ENCODE peak calls at places on chromosomes 6 and 20, in five cellular contexts. E, X, U, B and P are unnamed samples.

GRCh38 chr6:167827062-167827587 is 414 bp downstream of the AFDN start:
- DNase-seq in X (no peak), B (no peak), E (peak), U (no peak), P (peak)

GRCh38 chr20:11844691-11845090 is 73.0 kb upstream of the BTBD3 start:
- DNase-seq in U (no peak), X (no peak), B (no peak), E (no peak), P (no peak)

GRCh38 chr6:160510976-160511617 is 153.0 kb downstream of the LPA start:
- DNase-seq in X (no peak), U (no peak), E (no peak), B (no peak), P (no peak)

GRCh38 chr6:87473419-87473903 is 687 bp downstream of the SLC35A1 start:
- DNase-seq in U (no peak), X (no peak), E (peak), B (peak), P (peak)

GRCh38 chr6:149324428-149324827 is 6.9 kb downstream of the TAB2 start:
- DNase-seq in U (no peak), B (no peak), E (no peak), X (no peak), P (no peak)

GRCh38 chr6:65113581-65113980 is 593.4 kb downstream of the EYS start:
- DNase-seq in E (no peak), X (no peak), U (no peak), B (no peak), P (no peak)

GRCh38 chr6:28953039-28953872 is 29.5 kb upstream of the TRIM27 start:
- DNase-seq in U (no peak), E (no peak), X (peak), B (peak), P (peak)

GRCh38 chr6:13455604-13456003 is 31.8 kb downstream of the GFOD1 start:
- DNase-seq in X (no peak), B (no peak), E (no peak), U (no peak), P (no peak)

GRCh38 chr20:16699287-16699686 is 30.5 kb upstream of the SNRPB2 start:
- DNase-seq in B (no peak), X (no peak), E (no peak), U (no peak), P (no peak)

GRCh38 chr6:53317861-53318260 is 30.9 kb downstream of the ELOVL5 start:
- DNase-seq in X (no peak), E (no peak), B (no peak), U (no peak), P (no peak)

GRCh38 chr20:38926934-38927616 is 858 bp downstream of the FAM83D start:
- DNase-seq in U (no peak), X (no peak), B (peak), E (no peak), P (no peak)

GRCh38 chr6:144879436-144879835 is 594.3 kb downstream of the UTRN start:
- DNase-seq in X (no peak), U (no peak), B (no peak), E (no peak), P (no peak)

GRCh38 chr20:62369508-62370114 is 2.5 kb upstream of the LAMA5 start:
- DNase-seq in B (peak), E (no peak), U (no peak), X (no peak), P (peak)

GRCh38 chr6:82025271-82025670 is 222.3 kb downstream of the IBTK start:
- DNase-seq in U (no peak), E (no peak), B (no peak), X (no peak), P (no peak)

GRCh38 chr6:118644007-118644406 is 7.4 kb downstream of the CEP85L start:
- DNase-seq in E (no peak), U (no peak), X (no peak), B (no peak), P (peak)

GRCh38 chr20:61970357-61970756 is 95.3 kb downstream of the TAF4 start:
- DNase-seq in B (no peak), E (no peak), U (no peak), X (no peak), P (no peak)

GRCh38 chr6:38143191-38144154 is 323.9 kb downstream of the ZFAND3 start:
- DNase-seq in E (no peak), U (no peak), B (peak), X (no peak), P (no peak)

GRCh38 chr20:22700387-22700786 is 116.0 kb upstream of the FOXA2 start:
- DNase-seq in X (no peak), U (peak), E (no peak), B (no peak), P (no peak)

GRCh38 chr6:155495011-155495768 is 39.6 kb upstream of the NOX3 start:
- DNase-seq in X (peak), E (peak), B (no peak), U (no peak), P (peak)

GRCh38 chr20:32823737-32824588 is 4.2 kb downstream of the MAPRE1 start:
- DNase-seq in U (no peak), E (no peak), X (no peak), B (no peak), P (no peak)

GRCh38 chr6:46706464-46706863 is 18.8 kb downstream of the TDRD6 start:
- DNase-seq in X (no peak), B (peak), U (no peak), E (no peak), P (peak)

GRCh38 chr20:36645998-36646397 is at the start of gene SLA2:
- DNase-seq in X (no peak), B (no peak), U (no peak), E (no peak), P (no peak)

GRCh38 chr20:32037929-32038328 is 14.1 kb upstream of the HCK start:
- DNase-seq in U (no peak), B (peak), X (no peak), E (no peak), P (peak)

GRCh38 chr6:165988306-165988756 is 179.3 kb downstream of the TBXT start:
- DNase-seq in X (no peak), B (no peak), U (no peak), E (no peak), P (no peak)

GRCh38 chr6:135675862-135676261 is 175.6 kb upstream of the PDE7B start:
- DNase-seq in E (no peak), B (peak), X (no peak), U (no peak), P (peak)

GRCh38 chr6:132830236-132830799 is 15.9 kb downstream of the RPS12 start:
- DNase-seq in E (no peak), X (no peak), U (no peak), B (no peak), P (peak)

GRCh38 chr6:30727920-30728605 is 7.9 kb downstream of the TUBB start:
- DNase-seq in U (no peak), E (no peak), B (no peak), X (no peak), P (no peak)

GRCh38 chr20:24580006-24580405 is 110.6 kb downstream of the SYNDIG1 start:
- DNase-seq in U (no peak), B (no peak), E (no peak), X (no peak), P (no peak)

GRCh38 chr20:3248993-3249347 is 10.0 kb upstream of the SLC4A11 start:
- DNase-seq in B (no peak), U (no peak), X (no peak), E (no peak), P (no peak)
- H3K4me3 ChIP-seq in B (no peak), U (peak), X (no peak), E (no peak), P (no peak)

DNA sequence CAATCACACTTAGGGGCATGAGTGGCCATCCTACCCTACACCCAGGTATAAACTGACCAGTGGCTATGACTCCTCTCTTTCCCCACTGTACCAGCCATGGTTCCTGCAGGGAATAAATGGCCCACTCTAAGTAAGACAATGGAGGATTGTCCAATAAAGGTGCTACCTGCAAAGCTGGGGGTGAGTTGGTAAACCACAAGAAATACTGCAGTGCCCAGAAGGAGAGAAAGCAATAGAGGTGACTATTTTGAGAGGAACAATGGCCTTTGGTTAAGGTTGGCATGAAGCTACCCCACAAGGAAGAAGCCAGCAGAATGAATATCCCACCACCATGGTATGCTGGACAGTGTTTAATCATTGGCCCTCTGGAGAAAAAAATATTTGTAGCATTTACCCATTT is 233.3 kb upstream of the ECI2 start:
- DNase-seq in B (peak), E (no peak), X (no peak), U (no peak), P (no peak)
- TF ChIP-seq CTCF in B (no peak), E (no peak), X (no peak), U (no peak), P (no peak)

GRCh38 chr6:35388023-35388422 is 45.7 kb downstream of the PPARD start:
- DNase-seq in B (no peak), U (no peak), E (no peak), X (no peak), P (no peak)
- H3K4me3 ChIP-seq in B (no peak), U (no peak), E (no peak), X (no peak), P (no peak)

GRCh38 chr6:103124471-103124870 is 1731.0 kb downstream of the GRIK2 start:
- DNase-seq in U (no peak), E (no peak), B (no peak), X (no peak), P (no peak)

DNA sequence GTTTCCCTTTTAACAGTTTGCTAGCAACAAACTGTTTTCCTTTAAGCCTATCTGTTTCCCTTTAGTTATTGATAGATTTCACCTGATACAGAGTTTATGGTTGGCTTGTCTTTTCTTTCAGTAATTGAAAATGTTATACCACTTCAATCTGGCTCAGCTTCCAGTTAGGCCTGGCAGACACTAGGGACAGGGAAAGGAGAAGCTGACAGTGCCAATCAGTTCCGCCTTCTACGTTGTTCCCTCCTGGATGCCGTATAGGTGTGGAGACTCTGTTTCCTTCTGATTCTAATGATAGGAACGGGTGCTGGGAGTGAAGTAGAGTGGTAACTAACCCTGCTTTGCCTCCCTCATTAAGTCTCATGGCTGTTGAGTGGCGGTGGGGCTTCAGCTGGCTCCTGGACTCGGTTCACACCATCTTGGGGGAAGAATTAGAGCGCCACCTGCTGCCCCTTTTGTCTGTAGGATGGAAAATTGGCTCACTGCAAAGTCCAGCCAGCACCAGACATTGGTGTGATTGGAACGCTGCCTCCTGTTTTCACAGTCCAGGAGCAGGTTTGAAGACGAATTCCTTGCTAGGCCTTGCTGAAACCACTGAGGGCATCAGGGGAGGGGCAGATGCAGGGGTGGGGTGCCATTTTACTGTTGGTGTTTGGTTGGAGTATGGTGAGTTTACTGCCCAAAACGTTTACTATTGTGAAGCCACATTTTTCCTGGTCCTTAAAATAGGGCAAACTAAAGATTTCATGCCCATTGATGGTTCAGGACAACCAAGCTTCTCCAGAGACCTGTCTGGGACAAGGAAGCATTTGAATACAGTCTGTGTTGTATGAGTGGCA is 1729.5 kb downstream of the GRIK2 start:
- DNase-seq in E (peak), X (no peak), U (no peak), B (peak), P (peak)
- TF ChIP-seq CTCF in E (peak), X (no peak), U (peak), B (peak), P (peak)